ENCODE peak calls at places on chromosomes 12 and 14, in six cellular contexts. B is prostate gland; M is MM.1S; K is left ventricle myocardium inferior; Y is heart right ventricle; T is CD8-positive, alpha-beta memory T cell. Z is an unnamed sample. For H3K4me1 and H3K9me3, the result is how much of the 10 kb centered on the place peaks cover.

GRCh38 chr14:31420013-31420318 is 384 bp downstream of the HEATR5A start:
- DNase-seq in B (peak), M (peak), K (peak), Y (peak), T (no peak), Z (no peak)

GRCh38 chr14:100532916-100533630 is 54.1 kb downstream of the BEGAIN start:
- DNase-seq in B (peak), M (no peak), K (peak), Y (peak), T (no peak), Z (no peak)

GRCh38 chr12:82838123-82838522 is 151.4 kb downstream of the TMTC2 start:
- DNase-seq in B (no peak), M (no peak), K (no peak), Y (no peak), T (no peak), Z (peak)

GRCh38 chr12:84637926-84638325 is 274.7 kb downstream of the SLC6A15 start:
- DNase-seq in B (no peak), M (no peak), K (no peak), Y (no peak), T (no peak), Z (no peak)

GRCh38 chr14:64880382-64881121 is 845 bp upstream of the SPTB start:
- DNase-seq in B (peak), M (peak), K (peak), Y (peak), T (peak), Z (peak)

GRCh38 chr14:34214961-34215360 is 247.1 kb downstream of the SPTSSA start:
- DNase-seq in B (no peak), M (no peak), K (no peak), Y (no peak), T (no peak), Z (no peak)

GRCh38 chr12:56146492-56147460 is 5.6 kb upstream of the MYL6B start:
- DNase-seq in B (no peak), M (no peak), K (no peak), Y (no peak), T (no peak), Z (no peak)

GRCh38 chr14:26377150-26377549 is 220.7 kb downstream of the NOVA1 start:
- DNase-seq in B (no peak), M (no peak), K (no peak), Y (no peak), T (no peak), Z (no peak)

GRCh38 chr12:109581856-109582255 is 8.3 kb downstream of the MVK start:
- DNase-seq in B (peak), M (no peak), K (no peak), Y (no peak), T (no peak), Z (no peak)

GRCh38 chr12:107167756-107168155 is 74.4 kb upstream of the CRY1 start:
- DNase-seq in B (no peak), M (no peak), K (no peak), Y (no peak), T (no peak), Z (no peak)

GRCh38 chr14:91890291-91890749 is 23.0 kb upstream of the TC2N start:
- DNase-seq in B (no peak), M (no peak), K (no peak), Y (no peak), T (peak), Z (no peak)

GRCh38 chr14:89955418-89956293 is at the start of gene TDP1:
- DNase-seq in B (peak), M (peak), K (peak), Y (peak), T (peak), Z (peak)

GRCh38 chr12:78703820-78704525 is 160.6 kb upstream of the SYT1 start:
- DNase-seq in B (no peak), M (no peak), K (no peak), Y (no peak), T (no peak), Z (peak)

GRCh38 chr12:23204933-23205778 is 580.2 kb downstream of the ETNK1 start:
- DNase-seq in B (no peak), M (peak), K (no peak), Y (no peak), T (peak), Z (peak)

GRCh38 chr12:52243774-52244614 is 11.0 kb downstream of the KRT7 start:
- DNase-seq in B (peak), M (peak), K (peak), Y (peak), T (no peak), Z (peak)

GRCh38 chr12:49138587-49138986 is 7.4 kb upstream of the TUBA1B start:
- DNase-seq in B (no peak), M (no peak), K (no peak), Y (no peak), T (no peak), Z (peak)

GRCh38 chr12:1517007-1517406 is 77.4 kb downstream of the FBXL14 start:
- DNase-seq in B (no peak), M (no peak), K (no peak), Y (no peak), T (no peak), Z (peak)

GRCh38 chr12:114998118-114998771 is 314.3 kb upstream of the TBX3 start:
- DNase-seq in B (no peak), M (no peak), K (no peak), Y (no peak), T (no peak), Z (no peak)

GRCh38 chr12:108689314-108690190 is 41.8 kb downstream of the CORO1C start:
- DNase-seq in B (peak), M (peak), K (no peak), Y (no peak), T (peak), Z (peak)

GRCh38 chr12:124524231-124524925 is 43.0 kb downstream of the NCOR2 start:
- DNase-seq in B (no peak), M (no peak), K (no peak), Y (no peak), T (no peak), Z (no peak)

GRCh38 chr14:88834883-88835431 is 10.5 kb downstream of the TTC8 start:
- DNase-seq in B (no peak), M (no peak), K (no peak), Y (no peak), T (no peak), Z (no peak)

GRCh38 chr14:32100175-32100574 is 23.1 kb downstream of the ARHGAP5 start:
- DNase-seq in B (no peak), M (no peak), K (no peak), Y (no peak), T (no peak), Z (no peak)

GRCh38 chr14:31205681-31206535 is 1.7 kb downstream of the HECTD1 start:
- DNase-seq in B (no peak), M (peak), K (no peak), Y (no peak), T (peak), Z (peak)

GRCh38 chr12:115998119-115998633 is 279.3 kb downstream of the MED13L start:
- DNase-seq in B (no peak), M (peak), K (no peak), Y (no peak), T (peak), Z (peak)

GRCh38 chr14:36944307-36945010 is 227.9 kb downstream of the SLC25A21 start:
- DNase-seq in B (no peak), M (no peak), K (no peak), Y (no peak), T (no peak), Z (no peak)

GRCh38 chr12:126617312-126617711 is 1552.1 kb downstream of the AACS start:
- DNase-seq in B (no peak), M (peak), K (no peak), Y (no peak), T (no peak), Z (peak)

GRCh38 chr12:108333898-108334699 is 5.0 kb downstream of the CMKLR1 start:
- DNase-seq in B (no peak), M (no peak), K (no peak), Y (no peak), T (no peak), Z (peak)

GRCh38 chr12:121274036-121274763 is 22.3 kb downstream of the CAMKK2 start:
- DNase-seq in B (no peak), M (no peak), K (no peak), Y (no peak), T (no peak), Z (no peak)

GRCh38 chr12:114291389-114292075 is 114.4 kb downstream of the TBX5 start:
- DNase-seq in B (no peak), M (no peak), K (no peak), Y (no peak), T (no peak), Z (no peak)

GRCh38 chr12:93667672-93668071 is 9.5 kb upstream of the CRADD start:
- DNase-seq in B (no peak), M (no peak), K (no peak), Y (no peak), T (no peak), Z (no peak)

GRCh38 chr12:14216405-14217294 is 148.8 kb upstream of the ATF7IP start:
- DNase-seq in B (no peak), M (peak), K (no peak), Y (no peak), T (no peak), Z (peak)

GRCh38 chr14:64201296-64201695 is 92.9 kb downstream of the ESR2 start:
- DNase-seq in B (no peak), M (no peak), K (no peak), Y (no peak), T (no peak), Z (no peak)

GRCh38 chr12:131994589-131994988 is 44.8 kb downstream of the EP400 start:
- DNase-seq in B (no peak), M (no peak), K (no peak), Y (no peak), T (no peak), Z (no peak)

GRCh38 chr14:89428556-89429196 is 11.6 kb upstream of the FOXN3 start:
- DNase-seq in B (peak), M (no peak), K (no peak), Y (no peak), T (no peak), Z (no peak)

GRCh38 chr12:120847392-120848157 is 56.6 kb downstream of the SPPL3 start:
- DNase-seq in B (no peak), M (peak), K (no peak), Y (no peak), T (no peak), Z (no peak)

GRCh38 chr12:46660719-46661118 is 165.1 kb downstream of the SLC38A4 start:
- DNase-seq in B (no peak), M (no peak), K (no peak), Y (no peak), T (no peak), Z (no peak)
- H3K4me1 ChIP-seq in B (under half), M (under half), K (under half), Y (under half), T (under half), Z (half or more)

GRCh38 chr14:105689722-105690121 is 163.3 kb downstream of the TMEM121 start:
- DNase-seq in B (no peak), M (no peak), K (no peak), Y (no peak), T (no peak), Z (no peak)
- H3K9me3 ChIP-seq in B (under half), M (under half), K (under half), Y (under half), T (under half), Z (under half)

DNA sequence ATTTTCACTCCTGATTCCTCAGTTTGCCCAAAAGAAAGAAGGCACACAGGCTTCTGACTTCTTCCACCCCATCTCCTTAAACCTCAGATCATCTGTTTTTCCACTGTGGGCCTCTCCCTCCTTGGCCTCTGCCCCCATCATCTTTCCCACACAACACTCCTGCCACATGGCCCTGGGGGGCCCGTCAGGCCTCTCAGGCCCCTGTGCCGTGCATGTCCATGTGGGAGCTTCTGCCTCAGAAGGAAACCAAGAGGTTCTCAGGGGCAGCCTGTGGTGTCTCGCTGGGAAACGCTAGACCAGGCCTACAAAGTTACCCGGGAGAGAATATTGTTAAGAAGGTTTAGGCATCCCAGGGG is 8.0 kb downstream of the KLHL33 start:
- DNase-seq in B (no peak), M (no peak), K (no peak), Y (no peak), T (no peak), Z (no peak)
- H3K4me3 ChIP-seq in B (no peak), M (no peak), K (no peak), Y (no peak), T (no peak), Z (no peak)

GRCh38 chr14:75185251-75186040 is 9.0 kb upstream of the TMED10 start:
- DNase-seq in B (no peak), M (no peak), K (no peak), Y (no peak), T (no peak), Z (no peak)

GRCh38 chr14:75188520-75189267 is 12.3 kb upstream of the TMED10 start:
- DNase-seq in B (no peak), M (peak), K (no peak), Y (no peak), T (no peak), Z (no peak)

GRCh38 chr14:75186953-75187352 is 10.5 kb upstream of the TMED10 start:
- DNase-seq in B (no peak), M (no peak), K (no peak), Y (no peak), T (no peak), Z (no peak)

GRCh38 chr14:75191100-75191499 is 14.7 kb upstream of the TMED10 start:
- DNase-seq in B (no peak), M (no peak), K (peak), Y (no peak), T (no peak), Z (no peak)

DNA sequence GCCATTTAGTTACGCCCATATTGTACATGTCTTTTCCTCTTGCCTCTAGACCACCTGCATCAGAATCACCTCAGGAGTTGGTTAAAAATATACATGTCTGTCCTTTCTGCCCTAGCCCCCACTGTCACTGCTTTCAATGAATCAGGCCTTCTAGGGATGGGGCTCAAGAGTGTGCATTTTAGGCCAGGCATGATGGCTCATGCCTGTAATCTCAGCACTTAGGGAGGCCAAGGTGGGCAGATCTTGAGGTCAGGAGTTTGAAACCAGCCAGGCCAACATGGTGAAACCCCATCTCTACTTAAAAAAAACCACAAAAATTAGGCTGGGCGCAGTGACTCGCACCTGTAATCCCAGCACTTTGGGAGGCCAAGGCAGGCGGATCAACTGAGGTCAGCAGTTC is 13.6 kb upstream of the TMED10 start:
- DNase-seq in B (no peak), M (no peak), K (no peak), Y (no peak), T (no peak), Z (no peak)
- H3K4me1 ChIP-seq in B (under half), M (under half), K (under half), Y (under half), T (under half), Z (under half)

GRCh38 chr14:40796168-40796567 is 810.5 kb upstream of the LRFN5 start:
- DNase-seq in B (no peak), M (no peak), K (no peak), Y (no peak), T (no peak), Z (no peak)
- H3K9me3 ChIP-seq in B (under half), M (under half), K (under half), Y (under half), T (under half), Z (under half)

GRCh38 chr12:9626821-9627220 is 19.1 kb upstream of the KLRB1 start:
- DNase-seq in B (no peak), M (no peak), K (no peak), Y (no peak), T (no peak), Z (no peak)
- H3K4me3 ChIP-seq in B (no peak), M (no peak), K (no peak), Y (no peak), T (no peak), Z (no peak)